ENCODE peak calls at places on chromosomes 3 and 15, in six cellular contexts. One of them, this sample, is unnamed.

GRCh38 chr15:77838061-77838460 is 205.3 kb upstream of the LINGO1 start:
- DNase-seq in HFF-Myc: no peak
- DNase-seq in fibroblast of mammary gland: no peak
- DNase-seq in stimulated activated CD8-positive, alpha-beta memory T cell treated with anti-CD3 and anti-CD28 coated beads, Interleukin-7, amount 100 ng/mL, for 1 hour: no peak
- DNase-seq in dorsolateral prefrontal cortex: no peak
- DNase-seq in mesenteric fat pad: no peak
- DNase-seq in this sample: no peak

GRCh38 chr3:142888484-142889262 is at the start of gene PCOLCE2:
- DNase-seq in HFF-Myc: no peak
- DNase-seq in fibroblast of mammary gland: peak
- DNase-seq in stimulated activated CD8-positive, alpha-beta memory T cell treated with anti-CD3 and anti-CD28 coated beads, Interleukin-7, amount 100 ng/mL, for 1 hour: no peak
- DNase-seq in dorsolateral prefrontal cortex: no peak
- DNase-seq in mesenteric fat pad: no peak
- DNase-seq in this sample: no peak

GRCh38 chr15:62301993-62302665 is 137.0 kb upstream of the C2CD4B start:
- DNase-seq in HFF-Myc: no peak
- DNase-seq in fibroblast of mammary gland: peak
- DNase-seq in stimulated activated CD8-positive, alpha-beta memory T cell treated with anti-CD3 and anti-CD28 coated beads, Interleukin-7, amount 100 ng/mL, for 1 hour: no peak
- DNase-seq in dorsolateral prefrontal cortex: no peak
- DNase-seq in mesenteric fat pad: no peak
- DNase-seq in this sample: no peak

GRCh38 chr3:160981217-160981938 is 123.8 kb downstream of the B3GALNT1 start:
- DNase-seq in HFF-Myc: no peak
- DNase-seq in fibroblast of mammary gland: peak
- DNase-seq in stimulated activated CD8-positive, alpha-beta memory T cell treated with anti-CD3 and anti-CD28 coated beads, Interleukin-7, amount 100 ng/mL, for 1 hour: no peak
- DNase-seq in dorsolateral prefrontal cortex: no peak
- DNase-seq in mesenteric fat pad: no peak
- DNase-seq in this sample: peak

GRCh38 chr15:86877171-86877631 is 797.5 kb downstream of the AGBL1 start:
- DNase-seq in HFF-Myc: no peak
- DNase-seq in fibroblast of mammary gland: no peak
- DNase-seq in stimulated activated CD8-positive, alpha-beta memory T cell treated with anti-CD3 and anti-CD28 coated beads, Interleukin-7, amount 100 ng/mL, for 1 hour: no peak
- DNase-seq in dorsolateral prefrontal cortex: no peak
- DNase-seq in mesenteric fat pad: no peak
- DNase-seq in this sample: no peak

GRCh38 chr15:60255390-60255789 is 142.4 kb downstream of the ANXA2 start:
- DNase-seq in HFF-Myc: no peak
- DNase-seq in fibroblast of mammary gland: peak
- DNase-seq in stimulated activated CD8-positive, alpha-beta memory T cell treated with anti-CD3 and anti-CD28 coated beads, Interleukin-7, amount 100 ng/mL, for 1 hour: no peak
- DNase-seq in dorsolateral prefrontal cortex: no peak
- DNase-seq in mesenteric fat pad: no peak
- DNase-seq in this sample: no peak

GRCh38 chr15:71056111-71056510 is 59.2 kb upstream of the THSD4 start:
- DNase-seq in HFF-Myc: no peak
- DNase-seq in fibroblast of mammary gland: no peak
- DNase-seq in stimulated activated CD8-positive, alpha-beta memory T cell treated with anti-CD3 and anti-CD28 coated beads, Interleukin-7, amount 100 ng/mL, for 1 hour: no peak
- DNase-seq in dorsolateral prefrontal cortex: no peak
- DNase-seq in mesenteric fat pad: no peak
- DNase-seq in this sample: no peak

GRCh38 chr3:70803891-70804290 is 491.5 kb upstream of the MDFIC2 start:
- DNase-seq in HFF-Myc: no peak
- DNase-seq in fibroblast of mammary gland: no peak
- DNase-seq in stimulated activated CD8-positive, alpha-beta memory T cell treated with anti-CD3 and anti-CD28 coated beads, Interleukin-7, amount 100 ng/mL, for 1 hour: no peak
- DNase-seq in dorsolateral prefrontal cortex: no peak
- DNase-seq in mesenteric fat pad: no peak
- DNase-seq in this sample: no peak

GRCh38 chr3:28799084-28799483 is 450.5 kb upstream of the AZI2 start:
- DNase-seq in HFF-Myc: no peak
- DNase-seq in fibroblast of mammary gland: peak
- DNase-seq in stimulated activated CD8-positive, alpha-beta memory T cell treated with anti-CD3 and anti-CD28 coated beads, Interleukin-7, amount 100 ng/mL, for 1 hour: no peak
- DNase-seq in dorsolateral prefrontal cortex: no peak
- DNase-seq in mesenteric fat pad: no peak
- DNase-seq in this sample: no peak

GRCh38 chr15:31399544-31400171 is 73.0 kb downstream of the KLF13 start:
- DNase-seq in HFF-Myc: no peak
- DNase-seq in fibroblast of mammary gland: peak
- DNase-seq in stimulated activated CD8-positive, alpha-beta memory T cell treated with anti-CD3 and anti-CD28 coated beads, Interleukin-7, amount 100 ng/mL, for 1 hour: no peak
- DNase-seq in dorsolateral prefrontal cortex: no peak
- DNase-seq in mesenteric fat pad: no peak
- DNase-seq in this sample: no peak

GRCh38 chr3:170840291-170840859 is 29.6 kb downstream of the RPL22L1 start:
- DNase-seq in HFF-Myc: peak
- DNase-seq in fibroblast of mammary gland: peak
- DNase-seq in stimulated activated CD8-positive, alpha-beta memory T cell treated with anti-CD3 and anti-CD28 coated beads, Interleukin-7, amount 100 ng/mL, for 1 hour: no peak
- DNase-seq in dorsolateral prefrontal cortex: no peak
- DNase-seq in mesenteric fat pad: no peak
- DNase-seq in this sample: no peak

GRCh38 chr3:190886945-190887344 is 24.5 kb upstream of the GMNC start:
- DNase-seq in HFF-Myc: no peak
- DNase-seq in fibroblast of mammary gland: peak
- DNase-seq in stimulated activated CD8-positive, alpha-beta memory T cell treated with anti-CD3 and anti-CD28 coated beads, Interleukin-7, amount 100 ng/mL, for 1 hour: no peak
- DNase-seq in dorsolateral prefrontal cortex: no peak
- DNase-seq in mesenteric fat pad: no peak
- DNase-seq in this sample: no peak

GRCh38 chr3:37183375-37183831 is 9.0 kb upstream of the LRRFIP2 start:
- DNase-seq in HFF-Myc: peak
- DNase-seq in fibroblast of mammary gland: peak
- DNase-seq in stimulated activated CD8-positive, alpha-beta memory T cell treated with anti-CD3 and anti-CD28 coated beads, Interleukin-7, amount 100 ng/mL, for 1 hour: no peak
- DNase-seq in dorsolateral prefrontal cortex: no peak
- DNase-seq in mesenteric fat pad: no peak
- DNase-seq in this sample: no peak